ENCODE peak calls at places on chromosomes 4 and X, in ten cellular contexts. Q, E, P, B, V, A, K, D, J and I are unnamed samples.

GRCh38 chr4:93646225-93646930 is 182.2 kb upstream of the ATOH1 start:
- DNase-seq in J (peak; percentile 62), Q (no peak), P (no peak), K (no peak), A (no peak), D (no peak), V (no peak), E (no peak), B (no peak), I (no peak)

GRCh38 chrX:71953946-71954345 is 43.3 kb downstream of the NHSL2 start:
- DNase-seq in D (no peak), B (no peak), Q (no peak), P (no peak), E (no peak), J (no peak), K (no peak), V (no peak), A (no peak), I (no peak)

GRCh38 chrX:100695991-100696390 is 35.9 kb downstream of the SYTL4 start:
- DNase-seq in B (no peak), Q (no peak), P (peak; percentile 43), E (no peak), D (no peak), A (no peak), J (no peak), K (no peak), V (no peak), I (no peak)

GRCh38 chr4:54913751-54914526 is 211.5 kb downstream of the KDR start:
- DNase-seq in J (peak; percentile 8), Q (peak; percentile 22), B (no peak), D (no peak), P (no peak), E (no peak), A (no peak), V (no peak), K (no peak), I (no peak)

GRCh38 chr4:26320159-26320452 is 708 bp upstream of the RBPJ start:
- DNase-seq in J (no peak), V (peak; percentile 30), E (no peak), P (peak; percentile 54), Q (no peak), B (no peak), A (no peak), D (no peak), K (no peak), I (peak; percentile 37)

GRCh38 chr4:84403656-84404055 is 95.4 kb downstream of the NKX6-1 start:
- DNase-seq in J (peak; percentile 40), A (no peak), D (no peak), E (no peak), Q (no peak), P (peak; percentile 19), B (no peak), K (no peak), V (no peak), I (peak; percentile 9)

GRCh38 chr4:10158355-10158942 is 41.9 kb upstream of the WDR1 start:
- DNase-seq in J (peak; percentile 20), V (no peak), P (no peak), K (no peak), D (no peak), Q (no peak), B (no peak), E (no peak), A (no peak), I (peak; percentile 28)

GRCh38 chr4:173829565-173829964 is 299.5 kb upstream of the HAND2 start:
- DNase-seq in Q (no peak), K (no peak), V (no peak), E (no peak), A (no peak), B (no peak), J (no peak), D (no peak), P (no peak), I (no peak)

GRCh38 chr4:153728151-153728550 is 31.7 kb downstream of the RNF175 start:
- DNase-seq in V (no peak), B (no peak), Q (no peak), P (no peak), E (no peak), K (no peak), J (no peak), A (no peak), D (no peak), I (no peak)

GRCh38 chr4:48943387-48943786 is 36.8 kb upstream of the OCIAD2 start:
- DNase-seq in E (no peak), B (no peak), J (peak; percentile 52), K (no peak), D (no peak), Q (no peak), V (no peak), A (no peak), P (peak; percentile 33), I (no peak)

GRCh38 chr4:155796031-155796430 is 37.2 kb downstream of the GUCY1B1 start:
- DNase-seq in A (no peak), E (no peak), P (peak; percentile 53), J (peak; percentile 19), Q (no peak), K (no peak), B (no peak), V (peak; percentile 37), D (peak; percentile 21), I (no peak)

GRCh38 chr4:78293841-78294301 is 236.7 kb downstream of the FRAS1 start:
- DNase-seq in K (no peak), E (no peak), Q (no peak), B (no peak), J (peak; percentile 61), A (no peak), D (peak; percentile 59), P (peak; percentile 56), V (peak; percentile 37), I (peak; percentile 90)

GRCh38 chrX:30935985-30936384 is 46.9 kb upstream of the TAB3 start:
- DNase-seq in K (no peak), J (peak; percentile 33), V (peak; percentile 12), B (no peak), P (peak; percentile 36), D (peak; percentile 52), Q (no peak), A (no peak), E (no peak), I (peak; percentile 31)

GRCh38 chrX:112694062-112694461 is 14.3 kb upstream of the LHFPL1 start:
- DNase-seq in B (no peak), Q (no peak), P (no peak), D (no peak), A (no peak), J (no peak), K (no peak), E (no peak), V (no peak), I (no peak)